ENCODE peak calls at places on chromosomes 3 and 15, in nine cellular contexts. O is ovary, W is HL-60, S is MCF 10A, G is adrenal gland, L is astrocyte of the spinal cord, M is brain microvascular endothelial cell, B is WTC11, E is GM23338. V is an unnamed sample.

GRCh38 chr3:52890735-52891134 is 6.6 kb downstream of the STIMATE start:
- DNase-seq in O (no peak), W (no peak), S (no peak), G (peak), L (no peak), M (peak), B (no peak), E (no peak), V (no peak)

GRCh38 chr15:75195766-75196241 is 5.9 kb upstream of the C15orf39 start:
- DNase-seq in O (peak), W (no peak), S (no peak), G (peak), L (no peak), M (no peak), B (peak), E (peak), V (no peak)

GRCh38 chr15:80480909-80481308 is 76.7 kb downstream of the ARNT2 start:
- DNase-seq in O (peak), W (no peak), S (no peak), G (peak), L (peak), M (peak), B (no peak), E (peak), V (no peak)

GRCh38 chr3:123021388-123021787 is 6.2 kb downstream of the SEMA5B start:
- DNase-seq in O (no peak), W (no peak), S (no peak), G (no peak), L (no peak), M (no peak), B (no peak), E (peak), V (no peak)

GRCh38 chr3:190692256-190692655 is 170.2 kb downstream of the GMNC start:
- DNase-seq in O (no peak), W (no peak), S (no peak), G (no peak), L (no peak), M (no peak), B (no peak), E (no peak), V (no peak)

GRCh38 chr3:149567307-149567861 is 90.4 kb downstream of the WWTR1 start:
- DNase-seq in O (no peak), W (no peak), S (no peak), G (no peak), L (no peak), M (no peak), B (no peak), E (no peak), V (no peak)

GRCh38 chr3:24686764-24687163 is 192.1 kb upstream of the THRB start:
- DNase-seq in O (no peak), W (no peak), S (no peak), G (no peak), L (peak), M (peak), B (no peak), E (no peak), V (no peak)

GRCh38 chr15:66007663-66008262 is 138.5 kb downstream of the RAB11A start:
- DNase-seq in O (no peak), W (no peak), S (no peak), G (no peak), L (no peak), M (no peak), B (peak), E (peak), V (no peak)

GRCh38 chr15:69304176-69304533 is 5.4 kb downstream of the PAQR5 start:
- DNase-seq in O (no peak), W (no peak), S (peak), G (peak), L (peak), M (peak), B (no peak), E (no peak), V (no peak)

GRCh38 chr3:492586-493296 is 296.2 kb downstream of the CHL1 start:
- DNase-seq in O (no peak), W (no peak), S (peak), G (no peak), L (no peak), M (no peak), B (no peak), E (peak), V (no peak)

GRCh38 chr15:21260966-21261395 is 179.3 kb downstream of the POTEB3 start:
- DNase-seq in O (peak), W (no peak), S (no peak), G (no peak), L (peak), M (no peak), B (no peak), E (no peak), V (no peak)

GRCh38 chr15:74228723-74229081 is 7.4 kb upstream of the CCDC33 start:
- DNase-seq in O (no peak), W (no peak), S (no peak), G (no peak), L (peak), M (no peak), B (peak), E (peak), V (peak)

GRCh38 chr3:177995733-177996085 is 540.5 kb upstream of the KCNMB2 start:
- DNase-seq in O (no peak), W (no peak), S (no peak), G (no peak), L (no peak), M (no peak), B (no peak), E (no peak), V (no peak)

GRCh38 chr15:70023064-70023768 is 74.5 kb downstream of the TLE3 start:
- DNase-seq in O (no peak), W (peak), S (peak), G (no peak), L (peak), M (peak), B (no peak), E (no peak), V (no peak)

GRCh38 chr3:55742027-55742710 is 255.1 kb upstream of the WNT5A start:
- DNase-seq in O (no peak), W (no peak), S (no peak), G (no peak), L (no peak), M (no peak), B (no peak), E (no peak), V (no peak)

GRCh38 chr3:172274906-172275305 is 173.3 kb downstream of the GHSR start:
- DNase-seq in O (no peak), W (no peak), S (no peak), G (no peak), L (no peak), M (no peak), B (no peak), E (no peak), V (no peak)

GRCh38 chr3:172273378-172273777 is 174.9 kb downstream of the GHSR start:
- DNase-seq in O (no peak), W (no peak), S (no peak), G (no peak), L (no peak), M (no peak), B (no peak), E (no peak), V (no peak)

GRCh38 chr3:172277151-172277652 is 171.1 kb downstream of the GHSR start:
- DNase-seq in O (no peak), W (no peak), S (no peak), G (no peak), L (no peak), M (no peak), B (no peak), E (no peak), V (no peak)

GRCh38 chr3:172275586-172275985 is 172.7 kb downstream of the GHSR start:
- DNase-seq in O (no peak), W (no peak), S (no peak), G (no peak), L (no peak), M (no peak), B (no peak), E (no peak), V (no peak)

DNA sequence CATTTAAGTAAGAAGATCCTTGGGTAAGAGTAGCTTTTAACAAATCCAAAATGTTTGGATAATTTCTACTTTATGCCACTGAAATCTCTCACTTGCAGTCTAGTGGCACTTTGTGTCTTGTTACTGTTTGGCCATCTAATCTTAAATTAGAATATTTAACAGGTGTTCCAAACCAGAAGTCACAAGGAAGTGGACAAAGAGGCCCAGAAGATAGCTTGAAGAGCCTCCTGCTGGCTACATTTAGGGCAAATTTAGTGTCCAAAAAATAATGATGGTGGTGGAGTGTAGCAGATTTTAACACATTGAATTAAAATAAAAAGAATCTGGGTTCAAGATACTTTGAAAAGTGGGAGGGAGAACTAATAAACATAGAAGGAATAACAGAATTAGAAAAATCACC is 172.2 kb downstream of the GHSR start:
- DNase-seq in O (no peak), W (no peak), S (no peak), G (no peak), L (no peak), M (no peak), B (no peak), E (no peak), V (no peak)
- TF ChIP-seq CTCF in O (no peak), W (no peak), S (no peak), G (no peak), L (peak), M (peak), B (no peak), E (peak), V (no peak)

DNA sequence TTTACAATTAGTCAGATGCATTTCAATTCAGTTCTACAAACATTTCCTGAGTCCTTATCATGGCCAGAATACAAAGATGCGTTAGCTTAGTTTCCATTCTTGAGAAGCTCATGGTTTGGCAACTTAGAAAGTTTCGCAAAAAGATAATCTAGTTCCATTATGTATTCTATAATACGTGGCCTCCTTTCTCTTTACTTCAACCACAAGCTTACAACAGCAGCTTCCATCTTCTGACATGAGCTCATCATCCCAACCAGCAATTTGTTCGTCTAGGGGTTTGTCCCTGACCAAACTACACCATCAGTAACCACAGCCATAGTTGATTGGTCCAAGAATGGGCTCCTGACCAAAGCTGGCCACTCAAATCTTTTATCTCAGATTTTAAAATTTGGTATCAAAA is 267.6 kb upstream of the TBC1D5 start:
- DNase-seq in O (no peak), W (no peak), S (no peak), G (no peak), L (no peak), M (no peak), B (no peak), E (no peak), V (no peak)
- TF ChIP-seq CTCF in O (no peak), W (no peak), S (no peak), G (no peak), L (no peak), M (no peak), B (no peak), E (no peak), V (no peak)

DNA sequence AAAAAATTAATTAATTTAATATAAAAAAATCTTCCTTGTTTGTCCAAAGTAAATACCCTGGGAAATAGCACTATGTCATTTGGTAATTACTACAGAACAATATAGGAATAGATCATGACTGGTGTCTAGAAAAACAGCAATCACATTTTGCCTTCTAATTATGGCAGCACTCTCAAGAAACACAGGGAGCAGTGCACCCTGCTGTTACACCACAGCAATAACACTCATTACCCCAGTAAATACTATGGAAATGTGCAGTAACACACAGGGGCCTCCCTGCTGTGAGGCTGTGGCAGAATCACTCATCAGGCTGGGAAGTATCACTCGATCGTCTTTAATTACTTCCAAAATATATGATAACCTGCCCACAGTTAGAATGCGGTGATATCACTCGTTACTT is 646.0 kb downstream of the TUSC7 start:
- DNase-seq in O (no peak), W (no peak), S (peak), G (no peak), L (no peak), M (no peak), B (peak), E (peak), V (peak)
- TF ChIP-seq CTCF in O (no peak), W (peak), S (peak), G (peak), L (peak), M (peak), B (peak), E (peak), V (peak)

GRCh38 chr3:126132751-126133511 is 47.5 kb downstream of the ALDH1L1 start:
- DNase-seq in O (no peak), W (no peak), S (no peak), G (peak), L (no peak), M (peak), B (peak), E (peak), V (peak)
- TF ChIP-seq CTCF in O (no peak), W (no peak), S (no peak), G (no peak), L (peak), M (peak), B (peak), E (peak), V (peak)

GRCh38 chr15:38796589-38796988 is 232.0 kb upstream of the RASGRP1 start:
- DNase-seq in O (no peak), W (no peak), S (no peak), G (no peak), L (no peak), M (no peak), B (no peak), E (peak), V (no peak)
- TF ChIP-seq CTCF in O (no peak), W (no peak), S (no peak), G (no peak), L (no peak), M (no peak), B (no peak), E (no peak), V (no peak)

GRCh38 chr15:57089815-57090214 is 171.4 kb downstream of the TCF12 start:
- DNase-seq in O (no peak), W (no peak), S (no peak), G (no peak), L (no peak), M (no peak), B (no peak), E (no peak), V (no peak)
- TF ChIP-seq CTCF in O (no peak), W (no peak), S (no peak), G (no peak), L (no peak), M (no peak), B (no peak), E (no peak), V (no peak)

GRCh38 chr3:9248232-9249191 is 934 bp downstream of the SRGAP3 start:
- DNase-seq in O (no peak), W (no peak), S (peak), G (peak), L (no peak), M (no peak), B (no peak), E (no peak), V (peak)

GRCh38 chr3:9250236-9250635 is 790 bp upstream of the SRGAP3 start:
- DNase-seq in O (no peak), W (no peak), S (peak), G (no peak), L (no peak), M (no peak), B (no peak), E (peak), V (no peak)

GRCh38 chr3:9249273-9250192 is at the start of gene SRGAP3:
- DNase-seq in O (peak), W (peak), S (peak), G (peak), L (peak), M (peak), B (peak), E (peak), V (peak)

GRCh38 chr3:9253327-9253726 is 3.9 kb upstream of the SRGAP3 start:
- DNase-seq in O (no peak), W (no peak), S (no peak), G (peak), L (no peak), M (no peak), B (no peak), E (no peak), V (no peak)

DNA sequence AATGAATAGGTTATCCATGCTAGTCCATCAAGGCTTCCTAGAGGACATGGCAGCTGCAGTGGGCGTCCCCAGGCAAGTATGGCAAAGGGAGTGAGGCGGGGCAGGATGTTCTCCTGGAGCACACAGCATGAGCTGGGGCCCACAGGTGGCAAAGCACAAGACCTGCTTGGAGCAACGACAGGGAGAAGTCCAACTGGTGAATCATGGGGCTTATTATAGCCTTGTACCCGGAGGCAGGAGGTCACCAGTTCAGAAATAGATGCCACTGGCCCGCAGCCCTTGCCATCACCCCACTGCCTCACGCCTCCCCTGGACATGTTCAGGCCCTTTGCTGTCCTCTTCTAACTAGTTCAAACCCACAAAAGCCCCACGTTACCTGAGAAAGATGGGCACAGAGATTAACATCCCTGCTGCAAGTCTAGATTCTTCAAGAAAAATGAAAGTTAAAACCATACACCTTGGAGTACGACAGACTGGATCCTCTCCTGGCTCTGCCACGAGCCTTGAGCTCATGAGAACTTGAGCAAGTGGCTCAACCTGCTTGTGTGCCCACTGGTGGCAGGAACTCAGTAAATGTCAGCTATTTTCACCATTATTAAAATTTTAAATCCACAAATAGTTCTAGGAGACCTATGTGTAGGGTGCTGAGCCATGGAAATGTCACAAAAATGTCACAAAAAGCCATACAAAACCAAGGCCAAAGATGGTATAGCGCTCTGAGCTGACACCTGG is 1.8 kb upstream of the SRGAP3 start:
- DNase-seq in O (no peak), W (no peak), S (peak), G (peak), L (no peak), M (no peak), B (no peak), E (no peak), V (no peak)
- TF ChIP-seq CTCF in O (no peak), W (no peak), S (no peak), G (peak), L (no peak), M (peak), B (no peak), E (peak), V (no peak)

DNA sequence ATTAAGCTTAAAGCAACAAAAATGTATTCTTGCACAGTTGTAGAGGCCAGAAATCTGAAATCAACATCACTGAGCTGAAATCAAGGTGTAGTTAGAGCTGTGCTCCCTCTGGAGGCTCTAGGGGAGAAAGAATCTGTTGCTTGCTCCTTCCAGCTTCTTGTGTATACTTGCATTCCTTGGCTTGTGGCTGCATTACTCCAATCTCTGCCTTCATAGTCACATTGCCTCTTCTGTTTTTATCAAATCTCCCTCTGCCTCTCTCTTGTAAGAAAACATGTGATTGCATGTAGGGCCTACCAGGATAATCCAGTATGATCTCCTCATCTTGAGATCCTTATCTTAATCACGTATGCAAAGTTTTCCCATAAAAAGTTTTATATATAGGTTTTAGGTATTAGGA is 487.9 kb upstream of the SGO1 start:
- DNase-seq in O (no peak), W (no peak), S (no peak), G (no peak), L (no peak), M (no peak), B (no peak), E (no peak), V (no peak)
- TF ChIP-seq CTCF in O (no peak), W (no peak), S (no peak), G (no peak), L (peak), M (no peak), B (no peak), E (peak), V (no peak)

GRCh38 chr3:36408146-36408545 is 27.8 kb downstream of the STAC start:
- DNase-seq in O (no peak), W (no peak), S (no peak), G (no peak), L (no peak), M (no peak), B (no peak), E (peak), V (no peak)
- TF ChIP-seq CTCF in O (no peak), W (no peak), S (no peak), G (no peak), L (peak), M (peak), B (peak), E (peak), V (peak)

GRCh38 chr3:11544413-11545181 is 99.1 kb downstream of the VGLL4 start:
- DNase-seq in O (peak), W (peak), S (no peak), G (peak), L (peak), M (no peak), B (no peak), E (no peak), V (no peak)
- TF ChIP-seq CTCF in O (no peak), W (no peak), S (no peak), G (no peak), L (no peak), M (no peak), B (no peak), E (no peak), V (no peak)

V was measured in nephron progenitor cell.